ENCODE peak calls at places on chromosomes 12 and 14, in ten cellular contexts. L, H, V, O, E, Z, Y, U, G and I are unnamed samples.
A peak's percentile ranks its signal among the peaks of the same experiment; 100 is the strongest.

GRCh38 chr12:111482464-111482863 is 76.7 kb downstream of the SH2B3 start:
- DNase-seq in L (no peak), H (no peak), V (no peak), O (no peak), E (no peak), Z (no peak), Y (peak; percentile 30), U (no peak), G (peak; percentile 15), I (no peak)

GRCh38 chr12:53380104-53380796 is at the start of gene SP1:
- DNase-seq in L (peak; percentile 85), H (peak; percentile 92), V (peak; percentile 91), O (peak; percentile 92), E (peak; percentile 59), Z (peak; percentile 85), Y (peak; percentile 97), U (peak; percentile 93), G (peak; percentile 97), I (peak; percentile 96)

GRCh38 chr14:97299661-97300060 is 502.5 kb downstream of the VRK1 start:
- DNase-seq in L (no peak), H (no peak), V (no peak), O (no peak), E (no peak), Z (no peak), Y (no peak), U (no peak), G (no peak), I (no peak)

GRCh38 chr12:77133566-77133965 is 68.2 kb upstream of the E2F7 start:
- DNase-seq in L (no peak), H (peak; percentile 71), V (no peak), O (peak; percentile 67), E (no peak), Z (peak; percentile 13), Y (peak; percentile 57), U (peak; percentile 15), G (peak; percentile 71), I (peak; percentile 68)

GRCh38 chr12:46553266-46553665 is 180.7 kb upstream of the SLC38A2 start:
- DNase-seq in L (no peak), H (peak; percentile 91), V (no peak), O (peak; percentile 74), E (no peak), Z (peak; percentile 46), Y (no peak), U (no peak), G (peak; percentile 70), I (peak; percentile 68)

GRCh38 chr14:100531591-100532121 is 55.6 kb downstream of the BEGAIN start:
- DNase-seq in L (no peak), H (no peak), V (peak; percentile 23), O (no peak), E (no peak), Z (no peak), Y (no peak), U (peak; percentile 12), G (no peak), I (no peak)

GRCh38 chr14:96104469-96105057 is 65.4 kb downstream of the C14orf132 start:
- DNase-seq in L (no peak), H (peak; percentile 94), V (peak; percentile 84), O (peak; percentile 98), E (no peak), Z (peak; percentile 92), Y (peak; percentile 10), U (peak; percentile 56), G (peak; percentile 99), I (peak; percentile 100)

GRCh38 chr14:55979096-55979495 is 139.1 kb upstream of the PELI2 start:
- DNase-seq in L (no peak), H (no peak), V (no peak), O (no peak), E (no peak), Z (no peak), Y (no peak), U (no peak), G (no peak), I (no peak)

GRCh38 chr12:117034249-117034648 is 65.0 kb downstream of the TESC start:
- DNase-seq in L (peak; percentile 36), H (no peak), V (no peak), O (no peak), E (no peak), Z (no peak), Y (no peak), U (no peak), G (no peak), I (no peak)

GRCh38 chr14:76922599-76922998 is 96.4 kb downstream of the LRRC74A start:
- DNase-seq in L (no peak), H (no peak), V (no peak), O (no peak), E (no peak), Z (no peak), Y (no peak), U (no peak), G (no peak), I (no peak)

GRCh38 chr12:48201516-48201915 is 1.6 kb downstream of the OR10AD1 start:
- DNase-seq in L (no peak), H (no peak), V (no peak), O (no peak), E (no peak), Z (no peak), Y (no peak), U (no peak), G (no peak), I (no peak)

GRCh38 chr12:127205781-127206535 is 1061.0 kb upstream of the TMEM132C start:
- DNase-seq in L (no peak), H (no peak), V (no peak), O (no peak), E (no peak), Z (no peak), Y (no peak), U (no peak), G (no peak), I (no peak)

GRCh38 chr12:76952995-76953394 is 74.2 kb upstream of the CSRP2 start:
- DNase-seq in L (no peak), H (no peak), V (no peak), O (no peak), E (no peak), Z (no peak), Y (no peak), U (no peak), G (no peak), I (no peak)

GRCh38 chr12:69254046-69254445 is 14.7 kb downstream of the CPSF6 start:
- DNase-seq in L (no peak), H (peak; percentile 80), V (no peak), O (peak; percentile 65), E (no peak), Z (no peak), Y (peak; percentile 76), U (no peak), G (peak; percentile 80), I (peak; percentile 65)

GRCh38 chr12:12927211-12928079 is 24.5 kb downstream of the GPRC5D start:
- DNase-seq in L (no peak), H (peak; percentile 73), V (peak; percentile 93), O (no peak), E (no peak), Z (no peak), Y (no peak), U (peak; percentile 66), G (peak; percentile 91), I (peak; percentile 93)

GRCh38 chr14:65170768-65171251 is 68.5 kb upstream of the MAX start:
- DNase-seq in L (peak; percentile 68), H (peak; percentile 93), V (no peak), O (peak; percentile 91), E (no peak), Z (no peak), Y (peak; percentile 33), U (no peak), G (peak; percentile 86), I (peak; percentile 76)
- H3K4me3 ChIP-seq in L (peak overlapping the region; percentile 42), H (peak overlapping the region; percentile 25), V (peak overlapping the region; percentile 31), O (peak overlapping the region; percentile 61), E (no peak overlapping the region), Z (peak overlapping the region; percentile 38), Y (no peak overlapping the region), U (peak overlapping the region; percentile 47), G (peak overlapping the region; percentile 56), I (peak overlapping the region; percentile 57)

GRCh38 chr14:61350427-61350826 is 29.0 kb downstream of the PRKCH start:
- DNase-seq in L (no peak), H (no peak), V (no peak), O (no peak), E (no peak), Z (no peak), Y (no peak), U (no peak), G (no peak), I (no peak)
- H3K4me3 ChIP-seq in L (no peak overlapping the region), H (no peak overlapping the region), V (no peak overlapping the region), O (no peak overlapping the region), E (no peak overlapping the region), Z (no peak overlapping the region), Y (no peak overlapping the region), U (no peak overlapping the region), G (no peak overlapping the region), I (no peak overlapping the region)

DNA sequence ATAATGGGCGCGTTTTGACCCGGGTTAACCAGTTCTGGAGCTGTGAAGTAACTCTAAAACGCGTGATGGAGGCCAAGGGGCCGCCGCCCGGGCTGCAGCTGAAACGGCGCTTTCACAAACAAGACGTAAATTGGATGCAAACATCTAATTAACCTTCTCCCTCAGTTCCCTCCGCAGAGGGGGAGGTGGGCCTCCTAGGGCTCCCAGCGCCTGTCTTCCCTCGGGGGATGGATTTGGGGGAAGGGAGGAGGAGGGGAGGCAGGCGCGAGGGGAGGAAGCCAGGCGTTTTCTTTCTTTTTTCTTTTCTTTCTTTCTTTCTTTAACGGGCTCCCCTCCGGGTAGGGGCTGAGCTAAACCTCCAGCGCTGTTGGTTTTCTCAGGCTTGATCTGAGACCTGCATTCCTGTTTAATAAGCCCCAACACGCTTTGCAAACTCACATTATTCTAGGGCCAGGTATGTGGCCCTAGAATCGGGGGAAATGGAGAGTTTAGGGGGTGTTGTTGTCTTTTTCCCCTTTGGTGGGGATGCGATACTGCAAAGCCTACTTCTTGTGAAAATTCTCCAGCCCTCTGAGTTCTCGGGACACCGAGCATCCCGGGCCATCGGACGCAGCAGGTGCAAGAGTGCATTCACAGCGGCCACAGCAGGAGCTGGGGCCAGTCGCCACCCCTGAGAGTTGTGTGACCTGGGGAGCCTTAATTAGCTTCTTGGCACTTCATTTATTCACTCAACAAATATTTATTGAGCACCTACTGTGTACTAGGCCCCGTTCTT is 43.6 kb upstream of the LHX5 start:
- DNase-seq in L (no peak), H (no peak), V (no peak), O (no peak), E (no peak), Z (no peak), Y (no peak), U (no peak), G (no peak), I (no peak)
- H3K4me3 ChIP-seq in L (no peak overlapping the region), H (no peak overlapping the region), V (no peak overlapping the region), O (no peak overlapping the region), E (no peak overlapping the region), Z (no peak overlapping the region), Y (no peak overlapping the region), U (no peak overlapping the region), G (no peak overlapping the region), I (no peak overlapping the region)

DNA sequence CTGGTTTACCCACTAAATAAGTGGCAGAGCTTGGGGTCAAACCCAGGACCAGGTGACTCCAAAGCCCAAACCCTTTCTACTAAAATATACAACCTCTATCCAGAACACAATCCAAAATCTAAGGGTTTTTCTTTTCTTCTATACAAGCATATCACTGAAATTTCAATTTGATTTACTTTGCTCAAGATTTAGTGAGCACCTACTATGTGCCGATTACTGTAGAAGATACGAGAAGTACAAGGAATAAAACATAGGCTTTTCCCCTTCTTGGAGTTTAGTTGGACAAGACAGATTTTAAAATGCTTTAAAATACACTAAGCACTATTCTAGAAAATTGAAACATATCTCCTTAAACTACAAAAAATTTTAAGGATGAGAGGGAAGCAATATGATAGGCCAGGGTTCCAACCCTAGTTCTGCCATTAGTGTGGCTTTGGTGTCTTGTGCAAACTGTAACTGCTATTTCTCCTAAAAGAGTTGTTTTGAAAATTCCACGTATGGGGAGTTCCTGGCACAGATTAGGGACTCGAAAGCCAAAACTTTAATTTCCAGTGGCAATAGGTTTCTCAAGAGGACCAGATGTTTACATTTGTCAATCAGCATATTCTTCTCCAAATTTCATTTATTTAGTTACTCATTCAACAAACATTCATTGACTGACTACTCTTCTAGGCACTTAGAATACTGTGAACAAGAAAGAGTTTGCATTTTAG is 2.6 kb downstream of the L3HYPDH start:
- DNase-seq in L (no peak), H (peak; percentile 87), V (no peak), O (peak; percentile 85), E (no peak), Z (no peak), Y (no peak), U (no peak), G (peak; percentile 60), I (peak; percentile 65)
- H3K4me3 ChIP-seq in L (peak overlapping the region; percentile 93), H (peak overlapping the region; percentile 90), V (no peak overlapping the region), O (peak overlapping the region; percentile 95), E (no peak overlapping the region), Z (no peak overlapping the region), Y (peak overlapping the region; percentile 98), U (peak overlapping the region; percentile 79), G (peak overlapping the region; percentile 91), I (peak overlapping the region; percentile 94)